ENCODE peak calls at places on chromosomes 2 and 18, in eight cellular contexts. One of them, this sample, is unnamed.

GRCh38 chr2:181235683-181236459 is 221.3 kb upstream of the ITGA4 start:
- DNase-seq in head of caudate nucleus: no peak
- DNase-seq in neural crest cell: no peak
- DNase-seq in NCI-H1417 treated with DMSO at 0.1 percent for 48 hours: no peak
- DNase-seq in NCI-H510A treated with DMSO at 0.1 percent for 48 hours: no peak
- DNase-seq in left kidney: no peak
- DNase-seq in RWPE1: no peak
- DNase-seq in glomerular endothelial cell: no peak
- DNase-seq in this sample: no peak

GRCh38 chr2:44167311-44167907 is 1.3 kb upstream of the PPM1B start:
- DNase-seq in head of caudate nucleus: no peak
- DNase-seq in neural crest cell: peak
- DNase-seq in NCI-H1417 treated with DMSO at 0.1 percent for 48 hours: no peak
- DNase-seq in NCI-H510A treated with DMSO at 0.1 percent for 48 hours: peak
- DNase-seq in left kidney: no peak
- DNase-seq in RWPE1: no peak
- DNase-seq in glomerular endothelial cell: no peak
- DNase-seq in this sample: no peak

GRCh38 chr18:8548186-8548585 is 61.1 kb upstream of the RAB12 start:
- DNase-seq in head of caudate nucleus: no peak
- DNase-seq in neural crest cell: no peak
- DNase-seq in NCI-H1417 treated with DMSO at 0.1 percent for 48 hours: no peak
- DNase-seq in NCI-H510A treated with DMSO at 0.1 percent for 48 hours: no peak
- DNase-seq in left kidney: no peak
- DNase-seq in RWPE1: peak
- DNase-seq in glomerular endothelial cell: no peak
- DNase-seq in this sample: no peak

GRCh38 chr2:17355608-17356329 is 162.5 kb downstream of the RAD51AP2 start:
- DNase-seq in head of caudate nucleus: no peak
- DNase-seq in neural crest cell: no peak
- DNase-seq in NCI-H1417 treated with DMSO at 0.1 percent for 48 hours: no peak
- DNase-seq in NCI-H510A treated with DMSO at 0.1 percent for 48 hours: no peak
- DNase-seq in left kidney: no peak
- DNase-seq in RWPE1: no peak
- DNase-seq in glomerular endothelial cell: no peak
- DNase-seq in this sample: no peak

GRCh38 chr2:227472265-227473018 is 486 bp downstream of the AGFG1 start:
- DNase-seq in head of caudate nucleus: peak
- DNase-seq in neural crest cell: peak
- DNase-seq in NCI-H1417 treated with DMSO at 0.1 percent for 48 hours: no peak
- DNase-seq in NCI-H510A treated with DMSO at 0.1 percent for 48 hours: no peak
- DNase-seq in left kidney: peak
- DNase-seq in RWPE1: peak
- DNase-seq in glomerular endothelial cell: no peak
- DNase-seq in this sample: peak

GRCh38 chr2:170503563-170503962 is 211.6 kb upstream of the SP5 start:
- DNase-seq in head of caudate nucleus: no peak
- DNase-seq in neural crest cell: no peak
- DNase-seq in NCI-H1417 treated with DMSO at 0.1 percent for 48 hours: no peak
- DNase-seq in NCI-H510A treated with DMSO at 0.1 percent for 48 hours: no peak
- DNase-seq in left kidney: no peak
- DNase-seq in RWPE1: no peak
- DNase-seq in glomerular endothelial cell: no peak
- DNase-seq in this sample: no peak

GRCh38 chr2:121242175-121242875 is 42.7 kb downstream of the TFCP2L1 start:
- DNase-seq in head of caudate nucleus: no peak
- DNase-seq in neural crest cell: no peak
- DNase-seq in NCI-H1417 treated with DMSO at 0.1 percent for 48 hours: no peak
- DNase-seq in NCI-H510A treated with DMSO at 0.1 percent for 48 hours: no peak
- DNase-seq in left kidney: peak
- DNase-seq in RWPE1: no peak
- DNase-seq in glomerular endothelial cell: no peak
- DNase-seq in this sample: no peak

GRCh38 chr18:12278765-12279682 is 24.9 kb downstream of the CIDEA start:
- DNase-seq in head of caudate nucleus: no peak
- DNase-seq in neural crest cell: peak
- DNase-seq in NCI-H1417 treated with DMSO at 0.1 percent for 48 hours: no peak
- DNase-seq in NCI-H510A treated with DMSO at 0.1 percent for 48 hours: no peak
- DNase-seq in left kidney: peak
- DNase-seq in RWPE1: peak
- DNase-seq in glomerular endothelial cell: peak
- DNase-seq in this sample: no peak

GRCh38 chr2:109321570-109321969 is 192.6 kb downstream of the SH3RF3 start:
- DNase-seq in head of caudate nucleus: no peak
- DNase-seq in neural crest cell: no peak
- DNase-seq in NCI-H1417 treated with DMSO at 0.1 percent for 48 hours: no peak
- DNase-seq in NCI-H510A treated with DMSO at 0.1 percent for 48 hours: no peak
- DNase-seq in left kidney: no peak
- DNase-seq in RWPE1: no peak
- DNase-seq in glomerular endothelial cell: no peak
- DNase-seq in this sample: no peak

GRCh38 chr2:16142383-16143361 is 202.3 kb downstream of the MYCN start:
- DNase-seq in head of caudate nucleus: no peak
- DNase-seq in neural crest cell: no peak
- DNase-seq in NCI-H1417 treated with DMSO at 0.1 percent for 48 hours: no peak
- DNase-seq in NCI-H510A treated with DMSO at 0.1 percent for 48 hours: no peak
- DNase-seq in left kidney: peak
- DNase-seq in RWPE1: no peak
- DNase-seq in glomerular endothelial cell: no peak
- DNase-seq in this sample: no peak

GRCh38 chr18:55763298-55763697 is 175.3 kb upstream of the TCF4 start:
- DNase-seq in head of caudate nucleus: no peak
- DNase-seq in neural crest cell: no peak
- DNase-seq in NCI-H1417 treated with DMSO at 0.1 percent for 48 hours: no peak
- DNase-seq in NCI-H510A treated with DMSO at 0.1 percent for 48 hours: no peak
- DNase-seq in left kidney: no peak
- DNase-seq in RWPE1: no peak
- DNase-seq in glomerular endothelial cell: no peak
- DNase-seq in this sample: no peak

GRCh38 chr2:4272261-4272858 is 569.0 kb downstream of the DCDC2C start:
- DNase-seq in head of caudate nucleus: no peak
- DNase-seq in neural crest cell: no peak
- DNase-seq in NCI-H1417 treated with DMSO at 0.1 percent for 48 hours: no peak
- DNase-seq in NCI-H510A treated with DMSO at 0.1 percent for 48 hours: peak
- DNase-seq in left kidney: no peak
- DNase-seq in RWPE1: no peak
- DNase-seq in glomerular endothelial cell: no peak
- DNase-seq in this sample: no peak

GRCh38 chr18:79393181-79393598 is 2.5 kb upstream of the NFATC1 start:
- DNase-seq in head of caudate nucleus: peak
- DNase-seq in neural crest cell: no peak
- DNase-seq in NCI-H1417 treated with DMSO at 0.1 percent for 48 hours: no peak
- DNase-seq in NCI-H510A treated with DMSO at 0.1 percent for 48 hours: no peak
- DNase-seq in left kidney: peak
- DNase-seq in RWPE1: no peak
- DNase-seq in glomerular endothelial cell: no peak
- DNase-seq in this sample: peak

GRCh38 chr2:38751847-38752410 is 768 bp upstream of the SRSF7 start:
- DNase-seq in head of caudate nucleus: no peak
- DNase-seq in neural crest cell: peak
- DNase-seq in NCI-H1417 treated with DMSO at 0.1 percent for 48 hours: no peak
- DNase-seq in NCI-H510A treated with DMSO at 0.1 percent for 48 hours: peak
- DNase-seq in left kidney: peak
- DNase-seq in RWPE1: no peak
- DNase-seq in glomerular endothelial cell: no peak
- DNase-seq in this sample: peak

GRCh38 chr2:174595904-174596397 is 1.7 kb downstream of the WIPF1 start:
- DNase-seq in head of caudate nucleus: no peak
- DNase-seq in neural crest cell: no peak
- DNase-seq in NCI-H1417 treated with DMSO at 0.1 percent for 48 hours: no peak
- DNase-seq in NCI-H510A treated with DMSO at 0.1 percent for 48 hours: no peak
- DNase-seq in left kidney: no peak
- DNase-seq in RWPE1: no peak
- DNase-seq in glomerular endothelial cell: no peak
- DNase-seq in this sample: no peak